ENCODE peak calls at places on chromosomes 12 and 14, in nine cellular contexts. One of them, this sample, is unnamed.

GRCh38 chr12:113204806-113205205 is 16.5 kb upstream of the TPCN1 start:
- DNase-seq in naive thymus-derived CD8-positive, alpha-beta T cell: no peak
- DNase-seq in NCI-H1105 treated with DMSO at 0.1 percent for 48 hours: no peak
- DNase-seq in fibroblast of mammary gland: no peak
- DNase-seq in NCI-H345: no peak
- DNase-seq in T1000: no peak
- DNase-seq in activated CD4-positive, alpha-beta memory T cell treated with anti-CD3 and anti-CD28 coated beads, Interleukin-2, amount 10 ng/mL, durations not matched to agents 7 days and 5 days: no peak
- DNase-seq in NCI-H460: no peak
- DNase-seq in progenitor cell of endocrine pancreas: no peak
- DNase-seq in this sample: peak; percentile 7

GRCh38 chr12:110564471-110564991 is 18.6 kb downstream of the PPTC7 start:
- DNase-seq in NCI-H345: no peak
- DNase-seq in fibroblast of mammary gland: no peak
- DNase-seq in NCI-H460: no peak
- DNase-seq in activated CD4-positive, alpha-beta memory T cell treated with anti-CD3 and anti-CD28 coated beads, Interleukin-2, amount 10 ng/mL, durations not matched to agents 7 days and 5 days: no peak
- DNase-seq in naive thymus-derived CD8-positive, alpha-beta T cell: no peak
- DNase-seq in T1000: no peak
- DNase-seq in progenitor cell of endocrine pancreas: no peak
- DNase-seq in NCI-H1105 treated with DMSO at 0.1 percent for 48 hours: no peak
- DNase-seq in this sample: no peak

GRCh38 chr14:91249841-91250616 is 5.5 kb upstream of the GPR68 start:
- DNase-seq in activated CD4-positive, alpha-beta memory T cell treated with anti-CD3 and anti-CD28 coated beads, Interleukin-2, amount 10 ng/mL, durations not matched to agents 7 days and 5 days: peak; percentile 82
- DNase-seq in NCI-H460: no peak
- DNase-seq in fibroblast of mammary gland: no peak
- DNase-seq in NCI-H345: peak; percentile 34
- DNase-seq in T1000: peak; percentile 48
- DNase-seq in progenitor cell of endocrine pancreas: no peak
- DNase-seq in NCI-H1105 treated with DMSO at 0.1 percent for 48 hours: peak; percentile 99
- DNase-seq in naive thymus-derived CD8-positive, alpha-beta T cell: no peak
- DNase-seq in this sample: no peak

GRCh38 chr12:20128926-20129325 is 239.4 kb upstream of the PDE3A start:
- DNase-seq in T1000: no peak
- DNase-seq in progenitor cell of endocrine pancreas: no peak
- DNase-seq in NCI-H345: no peak
- DNase-seq in naive thymus-derived CD8-positive, alpha-beta T cell: no peak
- DNase-seq in activated CD4-positive, alpha-beta memory T cell treated with anti-CD3 and anti-CD28 coated beads, Interleukin-2, amount 10 ng/mL, durations not matched to agents 7 days and 5 days: no peak
- DNase-seq in NCI-H460: no peak
- DNase-seq in fibroblast of mammary gland: no peak
- DNase-seq in NCI-H1105 treated with DMSO at 0.1 percent for 48 hours: no peak
- DNase-seq in this sample: no peak

GRCh38 chr12:44589697-44590096 is 286.4 kb downstream of the NELL2 start:
- DNase-seq in fibroblast of mammary gland: no peak
- DNase-seq in NCI-H460: no peak
- DNase-seq in activated CD4-positive, alpha-beta memory T cell treated with anti-CD3 and anti-CD28 coated beads, Interleukin-2, amount 10 ng/mL, durations not matched to agents 7 days and 5 days: no peak
- DNase-seq in NCI-H1105 treated with DMSO at 0.1 percent for 48 hours: peak; percentile 14
- DNase-seq in NCI-H345: no peak
- DNase-seq in T1000: no peak
- DNase-seq in naive thymus-derived CD8-positive, alpha-beta T cell: no peak
- DNase-seq in progenitor cell of endocrine pancreas: no peak
- DNase-seq in this sample: no peak

GRCh38 chr12:32397703-32398102 is 1.7 kb upstream of the FGD4 start:
- DNase-seq in NCI-H460: no peak
- DNase-seq in naive thymus-derived CD8-positive, alpha-beta T cell: no peak
- DNase-seq in fibroblast of mammary gland: no peak
- DNase-seq in progenitor cell of endocrine pancreas: no peak
- DNase-seq in T1000: no peak
- DNase-seq in NCI-H1105 treated with DMSO at 0.1 percent for 48 hours: peak; percentile 35
- DNase-seq in activated CD4-positive, alpha-beta memory T cell treated with anti-CD3 and anti-CD28 coated beads, Interleukin-2, amount 10 ng/mL, durations not matched to agents 7 days and 5 days: no peak
- DNase-seq in NCI-H345: peak; percentile 45
- DNase-seq in this sample: no peak

GRCh38 chr12:80632835-80633234 is 74.6 kb upstream of the MYF6 start:
- DNase-seq in naive thymus-derived CD8-positive, alpha-beta T cell: no peak
- DNase-seq in activated CD4-positive, alpha-beta memory T cell treated with anti-CD3 and anti-CD28 coated beads, Interleukin-2, amount 10 ng/mL, durations not matched to agents 7 days and 5 days: no peak
- DNase-seq in NCI-H1105 treated with DMSO at 0.1 percent for 48 hours: no peak
- DNase-seq in progenitor cell of endocrine pancreas: no peak
- DNase-seq in fibroblast of mammary gland: peak; percentile 52
- DNase-seq in T1000: no peak
- DNase-seq in NCI-H460: peak; percentile 26
- DNase-seq in NCI-H345: no peak
- DNase-seq in this sample: no peak

GRCh38 chr14:61350427-61350826 is 29.0 kb downstream of the PRKCH start:
- DNase-seq in fibroblast of mammary gland: no peak
- DNase-seq in naive thymus-derived CD8-positive, alpha-beta T cell: no peak
- DNase-seq in T1000: no peak
- DNase-seq in activated CD4-positive, alpha-beta memory T cell treated with anti-CD3 and anti-CD28 coated beads, Interleukin-2, amount 10 ng/mL, durations not matched to agents 7 days and 5 days: no peak
- DNase-seq in NCI-H460: no peak
- DNase-seq in NCI-H345: no peak
- DNase-seq in NCI-H1105 treated with DMSO at 0.1 percent for 48 hours: no peak
- DNase-seq in progenitor cell of endocrine pancreas: no peak
- DNase-seq in this sample: no peak

GRCh38 chr14:55430024-55430690 is 10.3 kb downstream of the TBPL2 start:
- DNase-seq in NCI-H345: peak; percentile 23
- DNase-seq in NCI-H460: peak; percentile 50
- DNase-seq in fibroblast of mammary gland: peak; percentile 87
- DNase-seq in progenitor cell of endocrine pancreas: no peak
- DNase-seq in naive thymus-derived CD8-positive, alpha-beta T cell: peak; percentile 79
- DNase-seq in activated CD4-positive, alpha-beta memory T cell treated with anti-CD3 and anti-CD28 coated beads, Interleukin-2, amount 10 ng/mL, durations not matched to agents 7 days and 5 days: peak; percentile 41
- DNase-seq in NCI-H1105 treated with DMSO at 0.1 percent for 48 hours: peak; percentile 67
- DNase-seq in T1000: peak; percentile 8
- DNase-seq in this sample: no peak

GRCh38 chr14:61418749-61419148 is 97.4 kb downstream of the PRKCH start:
- DNase-seq in activated CD4-positive, alpha-beta memory T cell treated with anti-CD3 and anti-CD28 coated beads, Interleukin-2, amount 10 ng/mL, durations not matched to agents 7 days and 5 days: no peak
- DNase-seq in T1000: no peak
- DNase-seq in progenitor cell of endocrine pancreas: no peak
- DNase-seq in fibroblast of mammary gland: no peak
- DNase-seq in NCI-H345: no peak
- DNase-seq in NCI-H1105 treated with DMSO at 0.1 percent for 48 hours: no peak
- DNase-seq in naive thymus-derived CD8-positive, alpha-beta T cell: no peak
- DNase-seq in NCI-H460: no peak
- DNase-seq in this sample: no peak

GRCh38 chr12:58809064-58809607 is 111.2 kb downstream of the LRIG3 start:
- DNase-seq in activated CD4-positive, alpha-beta memory T cell treated with anti-CD3 and anti-CD28 coated beads, Interleukin-2, amount 10 ng/mL, durations not matched to agents 7 days and 5 days: no peak
- DNase-seq in fibroblast of mammary gland: no peak
- DNase-seq in naive thymus-derived CD8-positive, alpha-beta T cell: no peak
- DNase-seq in NCI-H345: no peak
- DNase-seq in T1000: no peak
- DNase-seq in progenitor cell of endocrine pancreas: no peak
- DNase-seq in NCI-H1105 treated with DMSO at 0.1 percent for 48 hours: no peak
- DNase-seq in NCI-H460: no peak
- DNase-seq in this sample: no peak

GRCh38 chr12:69039881-69040280 is 106.9 kb upstream of the CPM start:
- DNase-seq in activated CD4-positive, alpha-beta memory T cell treated with anti-CD3 and anti-CD28 coated beads, Interleukin-2, amount 10 ng/mL, durations not matched to agents 7 days and 5 days: no peak
- DNase-seq in fibroblast of mammary gland: peak; percentile 41
- DNase-seq in NCI-H1105 treated with DMSO at 0.1 percent for 48 hours: no peak
- DNase-seq in NCI-H460: no peak
- DNase-seq in progenitor cell of endocrine pancreas: no peak
- DNase-seq in NCI-H345: no peak
- DNase-seq in naive thymus-derived CD8-positive, alpha-beta T cell: no peak
- DNase-seq in T1000: no peak
- DNase-seq in this sample: no peak

GRCh38 chr12:6826125-6826733 is 2.0 kb upstream of the P3H3 start:
- DNase-seq in NCI-H460: no peak
- DNase-seq in NCI-H345: no peak
- DNase-seq in T1000: no peak
- DNase-seq in fibroblast of mammary gland: no peak
- DNase-seq in activated CD4-positive, alpha-beta memory T cell treated with anti-CD3 and anti-CD28 coated beads, Interleukin-2, amount 10 ng/mL, durations not matched to agents 7 days and 5 days: no peak
- DNase-seq in progenitor cell of endocrine pancreas: no peak
- DNase-seq in NCI-H1105 treated with DMSO at 0.1 percent for 48 hours: no peak
- DNase-seq in naive thymus-derived CD8-positive, alpha-beta T cell: peak; percentile 59
- DNase-seq in this sample: peak; percentile 68

GRCh38 chr12:15534870-15535269 is 212.6 kb downstream of the PTPRO start:
- DNase-seq in activated CD4-positive, alpha-beta memory T cell treated with anti-CD3 and anti-CD28 coated beads, Interleukin-2, amount 10 ng/mL, durations not matched to agents 7 days and 5 days: no peak
- DNase-seq in NCI-H460: no peak
- DNase-seq in naive thymus-derived CD8-positive, alpha-beta T cell: no peak
- DNase-seq in progenitor cell of endocrine pancreas: no peak
- DNase-seq in NCI-H1105 treated with DMSO at 0.1 percent for 48 hours: no peak
- DNase-seq in T1000: no peak
- DNase-seq in NCI-H345: no peak
- DNase-seq in fibroblast of mammary gland: peak; percentile 80
- DNase-seq in this sample: no peak

GRCh38 chr12:53324113-53324778 is 2.8 kb upstream of the AAAS start:
- DNase-seq in naive thymus-derived CD8-positive, alpha-beta T cell: peak; percentile 76
- DNase-seq in fibroblast of mammary gland: no peak
- DNase-seq in NCI-H460: no peak
- DNase-seq in NCI-H345: no peak
- DNase-seq in NCI-H1105 treated with DMSO at 0.1 percent for 48 hours: no peak
- DNase-seq in T1000: no peak
- DNase-seq in activated CD4-positive, alpha-beta memory T cell treated with anti-CD3 and anti-CD28 coated beads, Interleukin-2, amount 10 ng/mL, durations not matched to agents 7 days and 5 days: peak; percentile 73
- DNase-seq in progenitor cell of endocrine pancreas: no peak
- DNase-seq in this sample: no peak

GRCh38 chr12:103308396-103308795 is 187.4 kb downstream of the C12orf42 start:
- DNase-seq in NCI-H1105 treated with DMSO at 0.1 percent for 48 hours: no peak
- DNase-seq in progenitor cell of endocrine pancreas: no peak
- DNase-seq in naive thymus-derived CD8-positive, alpha-beta T cell: no peak
- DNase-seq in NCI-H460: no peak
- DNase-seq in T1000: no peak
- DNase-seq in activated CD4-positive, alpha-beta memory T cell treated with anti-CD3 and anti-CD28 coated beads, Interleukin-2, amount 10 ng/mL, durations not matched to agents 7 days and 5 days: no peak
- DNase-seq in fibroblast of mammary gland: no peak
- DNase-seq in NCI-H345: no peak
- DNase-seq in this sample: no peak

GRCh38 chr12:62861586-62861985 is 73.4 kb downstream of the PPM1H start:
- DNase-seq in naive thymus-derived CD8-positive, alpha-beta T cell: no peak
- DNase-seq in NCI-H1105 treated with DMSO at 0.1 percent for 48 hours: no peak
- DNase-seq in progenitor cell of endocrine pancreas: no peak
- DNase-seq in activated CD4-positive, alpha-beta memory T cell treated with anti-CD3 and anti-CD28 coated beads, Interleukin-2, amount 10 ng/mL, durations not matched to agents 7 days and 5 days: no peak
- DNase-seq in NCI-H345: no peak
- DNase-seq in fibroblast of mammary gland: no peak
- DNase-seq in NCI-H460: no peak
- DNase-seq in T1000: no peak
- DNase-seq in this sample: no peak

This sample was measured in right cardiac atrium.